ENCODE peak calls at places on chromosomes 11 and 22, in nine cellular contexts. One of them, this sample, is unnamed.

GRCh38 chr11:134592391-134592990 is 180.4 kb upstream of the B3GAT1 start:
- DNase-seq in kidney: no peak
- DNase-seq in spleen: no peak
- DNase-seq in cardiac muscle cell: peak
- DNase-seq in hepatocyte: peak
- DNase-seq in lung: peak
- DNase-seq in choroid plexus epithelial cell: peak
- DNase-seq in lower lobe of right lung: peak
- DNase-seq in mammary epithelial cell: no peak
- DNase-seq in this sample: peak

GRCh38 chr22:45999379-45999971 is 22.5 kb upstream of the WNT7B start:
- DNase-seq in spleen: peak
- DNase-seq in lower lobe of right lung: peak
- DNase-seq in lung: no peak
- DNase-seq in cardiac muscle cell: no peak
- DNase-seq in choroid plexus epithelial cell: no peak
- DNase-seq in kidney: peak
- DNase-seq in mammary epithelial cell: no peak
- DNase-seq in hepatocyte: no peak
- DNase-seq in this sample: no peak

GRCh38 chr11:35796542-35796941 is 134.0 kb downstream of the TRIM44 start:
- DNase-seq in spleen: no peak
- DNase-seq in cardiac muscle cell: no peak
- DNase-seq in lung: no peak
- DNase-seq in choroid plexus epithelial cell: peak
- DNase-seq in hepatocyte: no peak
- DNase-seq in kidney: no peak
- DNase-seq in lower lobe of right lung: no peak
- DNase-seq in mammary epithelial cell: peak
- DNase-seq in this sample: no peak

GRCh38 chr11:64742940-64743590 is 877 bp downstream of the RASGRP2 start:
- DNase-seq in cardiac muscle cell: peak
- DNase-seq in hepatocyte: peak
- DNase-seq in lung: peak
- DNase-seq in mammary epithelial cell: peak
- DNase-seq in lower lobe of right lung: peak
- DNase-seq in kidney: peak
- DNase-seq in spleen: peak
- DNase-seq in choroid plexus epithelial cell: peak
- DNase-seq in this sample: no peak

GRCh38 chr11:44456544-44457270 is 108.8 kb upstream of the CD82 start:
- DNase-seq in choroid plexus epithelial cell: no peak
- DNase-seq in hepatocyte: no peak
- DNase-seq in mammary epithelial cell: no peak
- DNase-seq in kidney: no peak
- DNase-seq in spleen: no peak
- DNase-seq in lower lobe of right lung: no peak
- DNase-seq in cardiac muscle cell: no peak
- DNase-seq in lung: no peak
- DNase-seq in this sample: no peak

GRCh38 chr11:5701184-5701583 is 11.6 kb downstream of the TRIM22 start:
- DNase-seq in lung: no peak
- DNase-seq in spleen: no peak
- DNase-seq in lower lobe of right lung: no peak
- DNase-seq in cardiac muscle cell: no peak
- DNase-seq in hepatocyte: no peak
- DNase-seq in kidney: no peak
- DNase-seq in choroid plexus epithelial cell: no peak
- DNase-seq in mammary epithelial cell: no peak
- DNase-seq in this sample: no peak

GRCh38 chr11:70078796-70079616 is 889 bp downstream of the ANO1 start:
- DNase-seq in hepatocyte: no peak
- DNase-seq in mammary epithelial cell: no peak
- DNase-seq in choroid plexus epithelial cell: no peak
- DNase-seq in spleen: peak
- DNase-seq in lower lobe of right lung: no peak
- DNase-seq in kidney: peak
- DNase-seq in lung: no peak
- DNase-seq in cardiac muscle cell: no peak
- DNase-seq in this sample: no peak

GRCh38 chr22:22703715-22704114 is 59.3 kb downstream of the GGTLC2 start:
- DNase-seq in kidney: no peak
- DNase-seq in spleen: no peak
- DNase-seq in cardiac muscle cell: no peak
- DNase-seq in lower lobe of right lung: no peak
- DNase-seq in hepatocyte: peak
- DNase-seq in choroid plexus epithelial cell: peak
- DNase-seq in lung: no peak
- DNase-seq in mammary epithelial cell: no peak
- DNase-seq in this sample: peak

GRCh38 chr11:122979815-122980656 is 1.6 kb downstream of the BSX start:
- DNase-seq in spleen: no peak
- DNase-seq in choroid plexus epithelial cell: no peak
- DNase-seq in hepatocyte: no peak
- DNase-seq in lower lobe of right lung: no peak
- DNase-seq in lung: no peak
- DNase-seq in mammary epithelial cell: no peak
- DNase-seq in cardiac muscle cell: no peak
- DNase-seq in kidney: no peak
- DNase-seq in this sample: no peak

GRCh38 chr11:122976734-122977454 is 4.7 kb downstream of the BSX start:
- DNase-seq in hepatocyte: peak
- DNase-seq in choroid plexus epithelial cell: no peak
- DNase-seq in spleen: no peak
- DNase-seq in cardiac muscle cell: no peak
- DNase-seq in kidney: no peak
- DNase-seq in lower lobe of right lung: no peak
- DNase-seq in mammary epithelial cell: no peak
- DNase-seq in lung: no peak
- DNase-seq in this sample: no peak

GRCh38 chr11:122977455-122978302 is 4.0 kb downstream of the BSX start:
- DNase-seq in lung: no peak
- DNase-seq in hepatocyte: no peak
- DNase-seq in kidney: no peak
- DNase-seq in spleen: no peak
- DNase-seq in choroid plexus epithelial cell: no peak
- DNase-seq in mammary epithelial cell: no peak
- DNase-seq in cardiac muscle cell: peak
- DNase-seq in lower lobe of right lung: no peak
- DNase-seq in this sample: no peak

GRCh38 chr11:122978303-122978620 is 3.4 kb downstream of the BSX start:
- DNase-seq in lower lobe of right lung: no peak
- DNase-seq in spleen: no peak
- DNase-seq in kidney: no peak
- DNase-seq in lung: no peak
- DNase-seq in mammary epithelial cell: no peak
- DNase-seq in hepatocyte: no peak
- DNase-seq in cardiac muscle cell: no peak
- DNase-seq in choroid plexus epithelial cell: no peak
- DNase-seq in this sample: no peak

DNA sequence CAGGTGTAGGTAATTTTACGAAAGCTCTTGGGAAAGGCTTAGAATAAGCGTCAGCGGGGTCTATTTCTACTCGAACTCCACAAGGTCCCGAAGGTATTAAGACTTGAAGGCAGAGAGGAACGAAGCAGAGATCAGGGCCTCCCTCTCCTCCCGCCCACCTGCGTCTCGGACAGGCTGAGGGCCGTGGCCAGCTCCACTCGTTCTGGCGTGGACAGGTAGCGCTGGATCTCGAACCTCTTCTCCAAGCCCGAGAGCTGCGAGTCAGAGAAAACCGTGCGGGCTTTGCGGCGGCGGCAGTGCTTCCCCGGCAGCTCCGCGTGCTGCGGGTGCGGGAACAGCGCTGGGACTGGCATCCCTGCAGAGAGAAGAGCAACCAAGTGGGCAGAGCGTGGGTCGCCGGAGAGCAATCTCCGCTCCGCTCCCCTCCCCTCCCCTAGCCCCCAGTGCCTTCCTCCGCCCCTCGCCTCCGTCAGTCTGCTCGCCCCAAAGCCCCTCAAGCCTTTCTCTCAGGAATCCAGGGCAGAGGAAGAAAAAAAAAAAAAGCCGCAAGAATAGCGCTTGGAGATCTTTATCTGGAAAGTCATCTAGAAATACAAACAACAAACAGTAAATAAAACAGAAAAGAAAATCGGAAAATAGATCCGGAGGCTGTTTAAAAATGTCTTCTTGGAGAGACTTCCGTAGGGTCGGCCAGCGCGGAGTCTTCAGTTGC is 2.4 kb downstream of the BSX start:
- DNase-seq in choroid plexus epithelial cell: no peak
- DNase-seq in mammary epithelial cell: no peak
- DNase-seq in hepatocyte: no peak
- DNase-seq in cardiac muscle cell: no peak
- DNase-seq in lower lobe of right lung: no peak
- DNase-seq in kidney: no peak
- DNase-seq in lung: no peak
- DNase-seq in spleen: no peak
- DNase-seq in this sample: no peak
- H3K4me3 ChIP-seq in choroid plexus epithelial cell: no peak
- H3K4me3 ChIP-seq in mammary epithelial cell: no peak
- H3K4me3 ChIP-seq in hepatocyte: no peak
- H3K4me3 ChIP-seq in cardiac muscle cell: no peak
- H3K4me3 ChIP-seq in lower lobe of right lung: no peak
- H3K4me3 ChIP-seq in kidney: no peak
- H3K4me3 ChIP-seq in lung: no peak
- H3K4me3 ChIP-seq in spleen: no peak
- H3K4me3 ChIP-seq in this sample: no peak

DNA sequence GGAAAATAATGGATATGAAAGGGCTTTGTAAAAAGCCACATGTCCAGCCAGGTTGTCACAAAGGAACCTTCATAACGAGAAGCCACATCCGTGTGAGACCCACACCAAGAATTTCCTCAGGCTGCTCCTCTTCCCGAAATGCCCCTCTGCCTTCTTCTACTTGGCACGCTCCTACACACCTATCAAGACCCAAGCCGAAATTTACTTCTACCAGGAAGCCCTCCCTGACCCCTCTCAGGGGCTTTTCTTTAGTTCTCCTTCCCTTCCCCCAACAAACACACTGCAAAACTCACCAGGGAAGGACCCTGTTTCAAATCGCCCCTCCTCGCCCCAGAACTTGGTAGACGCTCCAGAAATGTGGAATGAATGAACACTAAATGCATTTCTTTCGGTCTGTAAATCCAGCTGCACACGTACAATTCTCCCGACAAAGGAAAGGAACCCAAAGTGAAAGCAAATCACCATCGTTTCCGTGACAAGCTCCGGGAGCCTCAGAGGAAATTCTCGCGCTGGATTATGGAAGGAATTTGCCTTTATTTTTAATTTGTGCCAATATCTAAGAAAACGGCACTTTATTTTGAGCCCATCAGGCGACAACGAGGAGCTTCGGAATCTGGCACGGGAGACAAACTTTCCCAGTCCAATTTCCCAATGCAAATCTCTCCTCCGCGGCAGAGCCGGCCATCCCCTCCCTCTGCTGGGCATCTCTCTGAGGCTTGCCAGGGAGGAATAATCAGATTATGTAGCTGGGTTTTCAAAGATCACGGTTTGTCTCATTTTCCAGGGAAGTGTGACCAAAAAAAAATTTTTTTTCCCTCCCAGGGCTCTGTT is 13.2 kb upstream of the SHISAL1 start:
- DNase-seq in cardiac muscle cell: no peak
- DNase-seq in lung: no peak
- DNase-seq in kidney: no peak
- DNase-seq in spleen: no peak
- DNase-seq in hepatocyte: no peak
- DNase-seq in choroid plexus epithelial cell: peak
- DNase-seq in mammary epithelial cell: peak
- DNase-seq in lower lobe of right lung: no peak
- DNase-seq in this sample: peak
- TF ChIP-seq CTCF in cardiac muscle cell: peak
- TF ChIP-seq CTCF in lung: no peak
- TF ChIP-seq CTCF in kidney: no peak
- TF ChIP-seq CTCF in spleen: no peak
- TF ChIP-seq CTCF in hepatocyte: peak
- TF ChIP-seq CTCF in choroid plexus epithelial cell: peak
- TF ChIP-seq CTCF in mammary epithelial cell: peak
- TF ChIP-seq CTCF in lower lobe of right lung: peak
- TF ChIP-seq CTCF in this sample: peak

DNA sequence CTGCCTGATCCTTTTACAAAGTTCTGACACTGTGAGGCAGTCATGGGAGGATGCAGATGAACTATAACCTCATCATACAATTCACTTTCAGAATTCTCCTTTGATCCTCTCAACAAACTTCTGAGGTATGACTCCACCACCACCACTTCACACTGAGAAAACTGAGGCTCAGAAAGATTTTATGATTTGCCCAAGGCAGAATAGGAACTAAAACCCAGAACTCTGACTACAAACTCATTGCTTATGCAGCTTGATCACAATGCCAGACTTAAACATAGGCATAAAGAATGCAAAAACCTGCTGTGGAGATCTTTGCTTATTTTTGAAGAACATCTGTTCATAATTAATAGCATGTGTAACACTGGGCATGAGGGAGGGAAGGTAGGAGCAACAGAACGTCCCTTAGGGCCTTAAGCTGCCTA is 20.4 kb downstream of the FAM168A start:
- DNase-seq in mammary epithelial cell: no peak
- DNase-seq in kidney: no peak
- DNase-seq in choroid plexus epithelial cell: peak
- DNase-seq in lower lobe of right lung: no peak
- DNase-seq in lung: no peak
- DNase-seq in cardiac muscle cell: no peak
- DNase-seq in hepatocyte: no peak
- DNase-seq in spleen: no peak
- DNase-seq in this sample: peak
- H3K4me3 ChIP-seq in mammary epithelial cell: no peak
- H3K4me3 ChIP-seq in kidney: no peak
- H3K4me3 ChIP-seq in choroid plexus epithelial cell: no peak
- H3K4me3 ChIP-seq in lower lobe of right lung: no peak
- H3K4me3 ChIP-seq in lung: no peak
- H3K4me3 ChIP-seq in cardiac muscle cell: no peak
- H3K4me3 ChIP-seq in hepatocyte: no peak
- H3K4me3 ChIP-seq in spleen: no peak
- H3K4me3 ChIP-seq in this sample: no peak

GRCh38 chr11:61145228-61146005 is 15.8 kb downstream of the VPS37C start:
- DNase-seq in choroid plexus epithelial cell: no peak
- DNase-seq in kidney: no peak
- DNase-seq in mammary epithelial cell: no peak
- DNase-seq in hepatocyte: no peak
- DNase-seq in lung: no peak
- DNase-seq in spleen: peak
- DNase-seq in lower lobe of right lung: peak
- DNase-seq in cardiac muscle cell: no peak
- DNase-seq in this sample: no peak

GRCh38 chr11:61142424-61142823 is 18.8 kb downstream of the VPS37C start:
- DNase-seq in choroid plexus epithelial cell: no peak
- DNase-seq in spleen: no peak
- DNase-seq in lung: no peak
- DNase-seq in lower lobe of right lung: no peak
- DNase-seq in cardiac muscle cell: no peak
- DNase-seq in kidney: no peak
- DNase-seq in mammary epithelial cell: peak
- DNase-seq in hepatocyte: no peak
- DNase-seq in this sample: peak

GRCh38 chr11:61146413-61146812 is 14.8 kb downstream of the VPS37C start:
- DNase-seq in choroid plexus epithelial cell: no peak
- DNase-seq in lung: no peak
- DNase-seq in cardiac muscle cell: no peak
- DNase-seq in kidney: no peak
- DNase-seq in spleen: peak
- DNase-seq in hepatocyte: no peak
- DNase-seq in mammary epithelial cell: no peak
- DNase-seq in lower lobe of right lung: peak
- DNase-seq in this sample: no peak

GRCh38 chr11:61147271-61147670 is 14.0 kb downstream of the VPS37C start:
- DNase-seq in cardiac muscle cell: no peak
- DNase-seq in mammary epithelial cell: no peak
- DNase-seq in lower lobe of right lung: peak
- DNase-seq in choroid plexus epithelial cell: no peak
- DNase-seq in spleen: peak
- DNase-seq in kidney: no peak
- DNase-seq in lung: no peak
- DNase-seq in hepatocyte: no peak
- DNase-seq in this sample: no peak

DNA sequence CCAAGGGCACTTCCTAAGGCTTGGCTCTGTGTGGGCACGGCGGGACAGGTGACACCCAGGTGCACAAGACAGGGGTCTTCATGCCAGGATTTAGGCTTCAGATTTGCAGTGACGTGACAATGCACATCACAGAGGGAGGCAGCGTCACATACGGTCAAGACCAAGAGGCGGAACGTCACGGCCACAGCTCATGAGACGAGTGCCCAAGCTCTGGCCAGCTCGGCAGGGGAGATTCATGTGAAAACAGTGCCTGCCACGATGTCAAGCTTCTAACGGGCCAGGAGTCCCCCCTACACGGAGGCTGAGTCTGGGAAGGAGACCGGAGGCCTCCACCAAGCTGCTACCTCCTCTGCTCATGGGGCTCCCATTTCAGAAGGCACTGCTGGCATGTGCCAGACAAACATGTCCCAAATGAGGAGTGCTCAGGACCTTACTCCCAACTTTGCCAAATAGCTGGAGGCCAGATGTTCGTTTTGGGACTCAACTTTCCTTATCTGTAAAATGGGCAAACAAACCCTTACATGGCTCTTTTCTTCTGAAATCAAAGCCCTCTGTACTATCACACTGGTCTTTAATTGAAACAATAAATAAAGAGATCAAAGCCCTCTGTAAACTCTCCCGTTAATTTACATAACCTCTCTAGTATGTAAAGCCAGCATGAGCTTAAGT is 16.6 kb downstream of the VPS37C start:
- DNase-seq in lower lobe of right lung: peak
- DNase-seq in mammary epithelial cell: no peak
- DNase-seq in choroid plexus epithelial cell: no peak
- DNase-seq in spleen: peak
- DNase-seq in cardiac muscle cell: no peak
- DNase-seq in hepatocyte: no peak
- DNase-seq in kidney: no peak
- DNase-seq in lung: no peak
- DNase-seq in this sample: no peak
- TF ChIP-seq CTCF in lower lobe of right lung: no peak
- TF ChIP-seq CTCF in mammary epithelial cell: no peak
- TF ChIP-seq CTCF in choroid plexus epithelial cell: no peak
- TF ChIP-seq CTCF in spleen: no peak
- TF ChIP-seq CTCF in cardiac muscle cell: no peak
- TF ChIP-seq CTCF in hepatocyte: no peak
- TF ChIP-seq CTCF in kidney: no peak
- TF ChIP-seq CTCF in lung: no peak
- TF ChIP-seq CTCF in this sample: no peak